ENCODE peak calls at places on chromosomes 3 and 15, in six cellular contexts. One of them, this sample, is unnamed.

GRCh38 chr3:27357665-27358258 is 11.4 kb downstream of the NEK10 start:
- DNase-seq in stomach: peak; percentile 62
- DNase-seq in heart left ventricle: peak; percentile 29
- DNase-seq in right lobe of liver: peak; percentile 30
- DNase-seq in uterus: peak; percentile 25
- DNase-seq in tibial nerve: no peak
- DNase-seq in this sample: peak; percentile 64

GRCh38 chr3:127476936-127477335 is 113.6 kb downstream of the TPRA1 start:
- DNase-seq in stomach: no peak
- DNase-seq in heart left ventricle: no peak
- DNase-seq in right lobe of liver: peak; percentile 6
- DNase-seq in uterus: no peak
- DNase-seq in tibial nerve: no peak
- DNase-seq in this sample: no peak

GRCh38 chr3:45187597-45188210 is 38.4 kb downstream of the TMEM158 start:
- DNase-seq in stomach: no peak
- DNase-seq in heart left ventricle: no peak
- DNase-seq in right lobe of liver: no peak
- DNase-seq in uterus: peak; percentile 48
- DNase-seq in tibial nerve: no peak
- DNase-seq in this sample: peak; percentile 34

GRCh38 chr15:80107774-80108173 is 45.0 kb upstream of the FAH start:
- DNase-seq in stomach: no peak
- DNase-seq in heart left ventricle: no peak
- DNase-seq in right lobe of liver: no peak
- DNase-seq in uterus: no peak
- DNase-seq in tibial nerve: no peak
- DNase-seq in this sample: peak; percentile 68

GRCh38 chr15:88249220-88249619 is 7.3 kb downstream of the NTRK3 start:
- DNase-seq in stomach: no peak
- DNase-seq in heart left ventricle: no peak
- DNase-seq in right lobe of liver: no peak
- DNase-seq in uterus: peak; percentile 60
- DNase-seq in tibial nerve: no peak
- DNase-seq in this sample: no peak

GRCh38 chr3:16060945-16061344 is 113.5 kb upstream of the GALNT15 start:
- DNase-seq in stomach: no peak
- DNase-seq in heart left ventricle: peak; percentile 50
- DNase-seq in right lobe of liver: peak; percentile 46
- DNase-seq in uterus: peak; percentile 86
- DNase-seq in tibial nerve: peak; percentile 41
- DNase-seq in this sample: peak; percentile 51

GRCh38 chr3:123449092-123449985 is 449 bp upstream of the ADCY5 start:
- DNase-seq in stomach: no peak
- DNase-seq in heart left ventricle: peak; percentile 61
- DNase-seq in right lobe of liver: peak; percentile 42
- DNase-seq in uterus: peak; percentile 33
- DNase-seq in tibial nerve: no peak
- DNase-seq in this sample: peak; percentile 40

GRCh38 chr3:50356553-50356952 is 2.8 kb downstream of the TMEM115 start:
- DNase-seq in stomach: peak; percentile 60
- DNase-seq in heart left ventricle: peak; percentile 72
- DNase-seq in right lobe of liver: peak; percentile 57
- DNase-seq in uterus: no peak
- DNase-seq in tibial nerve: no peak
- DNase-seq in this sample: no peak

GRCh38 chr3:126147147-126147931 is 33.0 kb downstream of the ALDH1L1 start:
- DNase-seq in stomach: no peak
- DNase-seq in heart left ventricle: no peak
- DNase-seq in right lobe of liver: no peak
- DNase-seq in uterus: no peak
- DNase-seq in tibial nerve: no peak
- DNase-seq in this sample: peak; percentile 9

GRCh38 chr3:138062626-138063025 is 52.7 kb downstream of the CLDN18 start:
- DNase-seq in stomach: no peak
- DNase-seq in heart left ventricle: no peak
- DNase-seq in right lobe of liver: no peak
- DNase-seq in uterus: no peak
- DNase-seq in tibial nerve: no peak
- DNase-seq in this sample: no peak

GRCh38 chr15:78055923-78056713 is 21.4 kb downstream of the TBC1D2B start:
- DNase-seq in stomach: no peak
- DNase-seq in heart left ventricle: no peak
- DNase-seq in right lobe of liver: peak; percentile 53
- DNase-seq in uterus: no peak
- DNase-seq in tibial nerve: no peak
- DNase-seq in this sample: peak; percentile 35

GRCh38 chr15:62896380-62896866 is 146.1 kb upstream of the TPM1 start:
- DNase-seq in stomach: no peak
- DNase-seq in heart left ventricle: no peak
- DNase-seq in right lobe of liver: no peak
- DNase-seq in uterus: no peak
- DNase-seq in tibial nerve: no peak
- DNase-seq in this sample: no peak

GRCh38 chr3:128067481-128067880 is 15.2 kb downstream of the SEC61A1 start:
- DNase-seq in stomach: no peak
- DNase-seq in heart left ventricle: no peak
- DNase-seq in right lobe of liver: no peak
- DNase-seq in uterus: no peak
- DNase-seq in tibial nerve: no peak
- DNase-seq in this sample: no peak

GRCh38 chr3:78494831-78495230 is 1273.0 kb downstream of the ROBO1 start:
- DNase-seq in stomach: no peak
- DNase-seq in heart left ventricle: no peak
- DNase-seq in right lobe of liver: no peak
- DNase-seq in uterus: no peak
- DNase-seq in tibial nerve: no peak
- DNase-seq in this sample: no peak

GRCh38 chr3:56621686-56622085 is 61.4 kb downstream of the TASOR start:
- DNase-seq in stomach: no peak
- DNase-seq in heart left ventricle: no peak
- DNase-seq in right lobe of liver: no peak
- DNase-seq in uterus: no peak
- DNase-seq in tibial nerve: no peak
- DNase-seq in this sample: no peak

GRCh38 chr3:36132214-36132613 is 248.1 kb upstream of the STAC start:
- DNase-seq in stomach: no peak
- DNase-seq in heart left ventricle: no peak
- DNase-seq in right lobe of liver: no peak
- DNase-seq in uterus: no peak
- DNase-seq in tibial nerve: no peak
- DNase-seq in this sample: no peak

GRCh38 chr3:45943207-45943846 is at the start of gene CXCR6:
- DNase-seq in stomach: no peak
- DNase-seq in heart left ventricle: no peak
- DNase-seq in right lobe of liver: no peak
- DNase-seq in uterus: no peak
- DNase-seq in tibial nerve: no peak
- DNase-seq in this sample: no peak

GRCh38 chr3:112009670-112010069 is 10.9 kb downstream of the TAGLN3 start:
- DNase-seq in stomach: no peak
- DNase-seq in heart left ventricle: no peak
- DNase-seq in right lobe of liver: no peak
- DNase-seq in uterus: no peak
- DNase-seq in tibial nerve: no peak
- DNase-seq in this sample: no peak

GRCh38 chr15:87033056-87033455 is 953.4 kb downstream of the AGBL1 start:
- DNase-seq in stomach: no peak
- DNase-seq in heart left ventricle: no peak
- DNase-seq in right lobe of liver: no peak
- DNase-seq in uterus: no peak
- DNase-seq in tibial nerve: no peak
- DNase-seq in this sample: no peak

GRCh38 chr3:64824281-64824980 is 136.6 kb upstream of the ADAMTS9 start:
- DNase-seq in stomach: no peak
- DNase-seq in heart left ventricle: no peak
- DNase-seq in right lobe of liver: no peak
- DNase-seq in uterus: no peak
- DNase-seq in tibial nerve: no peak
- DNase-seq in this sample: no peak

GRCh38 chr3:129286081-129286480 is 7.4 kb downstream of the HMCES start:
- DNase-seq in stomach: no peak
- DNase-seq in heart left ventricle: no peak
- DNase-seq in right lobe of liver: no peak
- DNase-seq in uterus: no peak
- DNase-seq in tibial nerve: no peak
- DNase-seq in this sample: no peak

GRCh38 chr3:10551139-10551538 is 45.8 kb upstream of the ATP2B2 start:
- DNase-seq in stomach: no peak
- DNase-seq in heart left ventricle: no peak
- DNase-seq in right lobe of liver: no peak
- DNase-seq in uterus: no peak
- DNase-seq in tibial nerve: no peak
- DNase-seq in this sample: no peak

GRCh38 chr3:146503459-146504202 is 34.3 kb upstream of the PLSCR2 start:
- DNase-seq in stomach: no peak
- DNase-seq in heart left ventricle: peak; percentile 30
- DNase-seq in right lobe of liver: no peak
- DNase-seq in uterus: no peak
- DNase-seq in tibial nerve: no peak
- DNase-seq in this sample: no peak

GRCh38 chr3:2595486-2595885 is 496.8 kb downstream of the CNTN4 start:
- DNase-seq in stomach: no peak
- DNase-seq in heart left ventricle: no peak
- DNase-seq in right lobe of liver: no peak
- DNase-seq in uterus: no peak
- DNase-seq in tibial nerve: no peak
- DNase-seq in this sample: no peak

GRCh38 chr3:155047672-155048071 is 32.4 kb upstream of the MME start:
- DNase-seq in stomach: no peak
- DNase-seq in heart left ventricle: no peak
- DNase-seq in right lobe of liver: no peak
- DNase-seq in uterus: no peak
- DNase-seq in tibial nerve: no peak
- DNase-seq in this sample: no peak

GRCh38 chr15:91942676-91943417 is 89.3 kb downstream of the SLCO3A1 start:
- DNase-seq in stomach: peak; percentile 72
- DNase-seq in heart left ventricle: peak; percentile 87
- DNase-seq in right lobe of liver: peak; percentile 81
- DNase-seq in uterus: peak; percentile 92
- DNase-seq in tibial nerve: peak; percentile 70
- DNase-seq in this sample: peak; percentile 79
- H3K4me3 ChIP-seq in stomach: peak overlapping the region; percentile 7
- H3K4me3 ChIP-seq in heart left ventricle: peak overlapping the region; percentile 31
- H3K4me3 ChIP-seq in right lobe of liver: no peak overlapping the region
- H3K4me3 ChIP-seq in uterus: no peak overlapping the region
- H3K4me3 ChIP-seq in tibial nerve: no peak overlapping the region
- H3K4me3 ChIP-seq in this sample: no peak overlapping the region

GRCh38 chr3:151227438-151228290 is 24.6 kb upstream of the GPR171 start:
- DNase-seq in stomach: peak; percentile 81
- DNase-seq in heart left ventricle: peak; percentile 60
- DNase-seq in right lobe of liver: peak; percentile 64
- DNase-seq in uterus: peak; percentile 72
- DNase-seq in tibial nerve: peak; percentile 64
- DNase-seq in this sample: peak; percentile 83
- TF ChIP-seq POLR2A in stomach: no peak
- TF ChIP-seq POLR2A in heart left ventricle: no peak
- TF ChIP-seq POLR2A in right lobe of liver: no peak
- TF ChIP-seq POLR2A in uterus: no peak
- TF ChIP-seq POLR2A in tibial nerve: no peak
- TF ChIP-seq POLR2A in this sample: no peak

GRCh38 chr3:178618197-178618596 is 82.0 kb downstream of the KCNMB2 start:
- DNase-seq in stomach: no peak
- DNase-seq in heart left ventricle: no peak
- DNase-seq in right lobe of liver: no peak
- DNase-seq in uterus: no peak
- DNase-seq in tibial nerve: no peak
- DNase-seq in this sample: no peak
- H3K4me3 ChIP-seq in stomach: no peak overlapping the region
- H3K4me3 ChIP-seq in heart left ventricle: peak overlapping the region; percentile 22
- H3K4me3 ChIP-seq in right lobe of liver: no peak overlapping the region
- H3K4me3 ChIP-seq in uterus: no peak overlapping the region
- H3K4me3 ChIP-seq in tibial nerve: no peak overlapping the region
- H3K4me3 ChIP-seq in this sample: no peak overlapping the region

DNA sequence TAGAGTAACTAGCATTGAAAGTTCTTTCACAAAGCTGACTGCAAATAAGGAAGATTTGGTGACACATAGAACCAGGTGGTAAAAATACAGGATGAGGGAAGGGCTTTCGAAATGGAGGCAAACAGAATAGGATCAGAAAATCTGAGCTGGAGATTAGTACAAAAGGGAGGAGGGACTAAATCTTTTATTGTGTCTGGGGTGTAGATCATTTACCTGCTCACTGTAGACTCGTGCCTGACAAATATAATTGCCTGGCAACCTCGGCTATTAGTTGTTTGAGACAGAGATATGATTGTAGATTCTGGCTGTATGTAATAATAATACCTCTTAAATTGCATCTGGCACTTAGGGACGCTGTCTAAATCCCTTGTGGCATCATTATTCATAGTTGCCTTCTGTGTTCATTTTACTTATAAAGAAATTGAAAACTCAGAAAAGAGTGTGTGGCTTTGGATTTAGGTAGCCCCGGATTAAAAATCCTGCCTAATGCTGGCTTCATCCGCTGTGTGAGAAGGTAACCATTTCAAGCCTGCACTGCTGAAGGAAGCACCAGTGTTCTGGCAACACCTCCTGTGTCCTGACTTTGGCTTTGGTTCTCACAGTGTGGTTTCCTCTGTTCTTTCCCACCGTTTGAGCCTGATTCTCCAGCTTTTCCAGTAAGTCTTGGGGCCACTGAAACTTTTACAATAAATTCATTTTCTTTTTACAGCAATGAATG is 25.0 kb upstream of the GPR160 start:
- DNase-seq in stomach: no peak
- DNase-seq in heart left ventricle: no peak
- DNase-seq in right lobe of liver: no peak
- DNase-seq in uterus: no peak
- DNase-seq in tibial nerve: no peak
- DNase-seq in this sample: no peak
- TF ChIP-seq POLR2A in stomach: no peak
- TF ChIP-seq POLR2A in heart left ventricle: no peak
- TF ChIP-seq POLR2A in right lobe of liver: no peak
- TF ChIP-seq POLR2A in uterus: no peak
- TF ChIP-seq POLR2A in tibial nerve: no peak
- TF ChIP-seq POLR2A in this sample: no peak

DNA sequence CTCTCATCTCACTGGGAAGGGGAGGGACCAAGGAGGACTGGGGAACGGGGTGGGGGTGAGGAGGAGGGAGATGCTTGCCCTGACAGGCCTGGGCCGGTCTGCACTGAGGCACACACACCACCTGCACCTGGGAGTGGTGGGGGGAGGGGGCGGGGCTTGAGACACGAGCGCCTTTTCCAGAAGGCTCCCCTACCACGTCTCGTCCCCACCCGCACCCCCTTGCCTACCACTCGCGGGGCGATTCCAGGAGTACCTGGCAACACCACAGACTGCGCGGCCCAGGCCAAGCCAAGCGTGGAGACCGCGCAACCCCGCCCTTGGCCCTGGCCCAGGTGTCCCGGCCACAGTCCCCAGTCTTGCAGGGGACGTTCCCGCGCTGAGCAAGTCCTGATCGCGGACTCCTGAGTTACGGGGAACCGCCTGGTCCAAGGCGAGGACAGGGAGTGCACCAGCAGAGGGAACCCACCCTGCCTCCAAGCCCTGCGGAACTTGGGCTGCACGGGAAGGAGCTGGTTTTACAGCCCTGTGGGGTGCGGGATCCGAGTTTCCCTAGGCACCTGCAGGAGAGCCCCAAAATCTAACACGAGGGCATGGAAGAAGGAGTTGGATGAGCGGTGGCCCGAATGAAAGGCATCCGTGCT is 68.1 kb upstream of the SH3GL3 start:
- DNase-seq in stomach: no peak
- DNase-seq in heart left ventricle: no peak
- DNase-seq in right lobe of liver: no peak
- DNase-seq in uterus: no peak
- DNase-seq in tibial nerve: no peak
- DNase-seq in this sample: no peak
- H3K4me3 ChIP-seq in stomach: no peak overlapping the region
- H3K4me3 ChIP-seq in heart left ventricle: no peak overlapping the region
- H3K4me3 ChIP-seq in right lobe of liver: no peak overlapping the region
- H3K4me3 ChIP-seq in uterus: no peak overlapping the region
- H3K4me3 ChIP-seq in tibial nerve: no peak overlapping the region
- H3K4me3 ChIP-seq in this sample: peak overlapping the region; percentile 15

This sample was measured in testis.